ENCODE peak calls at places on chromosome 22, in six cellular contexts. One of them, this sample, is unnamed.

GRCh38 chr22:46549971-46550641 is 12.7 kb upstream of the CELSR1 start:
- DNase-seq in GM23338: no peak
- DNase-seq in Calu3: no peak
- DNase-seq in hippocampal formation: no peak
- DNase-seq in Caki2: no peak
- DNase-seq in posterior cingulate gyrus: no peak
- DNase-seq in this sample: no peak

GRCh38 chr22:49863936-49864335 is 10.3 kb downstream of the ZBED4 start:
- DNase-seq in Calu3: no peak
- DNase-seq in GM23338: no peak
- DNase-seq in hippocampal formation: no peak
- DNase-seq in posterior cingulate gyrus: no peak
- DNase-seq in Caki2: no peak
- DNase-seq in this sample: no peak

GRCh38 chr22:32333141-32333768 is 24.4 kb upstream of the RFPL3 start:
- DNase-seq in Calu3: no peak
- DNase-seq in hippocampal formation: no peak
- DNase-seq in posterior cingulate gyrus: no peak
- DNase-seq in Caki2: no peak
- DNase-seq in GM23338: no peak
- DNase-seq in this sample: no peak

GRCh38 chr22:46537221-46537945 is at the start of gene CELSR1:
- DNase-seq in hippocampal formation: no peak
- DNase-seq in posterior cingulate gyrus: no peak
- DNase-seq in GM23338: peak
- DNase-seq in Caki2: peak
- DNase-seq in Calu3: peak
- DNase-seq in this sample: no peak

GRCh38 chr22:26921726-26922125 is 264.3 kb downstream of the MIAT start:
- DNase-seq in hippocampal formation: no peak
- DNase-seq in GM23338: no peak
- DNase-seq in Caki2: no peak
- DNase-seq in Calu3: no peak
- DNase-seq in posterior cingulate gyrus: no peak
- DNase-seq in this sample: no peak

GRCh38 chr22:49763696-49764095 is 64.0 kb downstream of the BRD1 start:
- DNase-seq in Calu3: no peak
- DNase-seq in GM23338: no peak
- DNase-seq in posterior cingulate gyrus: no peak
- DNase-seq in hippocampal formation: no peak
- DNase-seq in Caki2: no peak
- DNase-seq in this sample: no peak

GRCh38 chr22:17576475-17576874 is 13.2 kb downstream of the SLC25A18 start:
- DNase-seq in Caki2: peak
- DNase-seq in GM23338: peak
- DNase-seq in hippocampal formation: no peak
- DNase-seq in Calu3: peak
- DNase-seq in posterior cingulate gyrus: no peak
- DNase-seq in this sample: no peak

GRCh38 chr22:44129614-44129976 is 51.1 kb upstream of the PARVG start:
- DNase-seq in posterior cingulate gyrus: no peak
- DNase-seq in Caki2: peak
- DNase-seq in hippocampal formation: peak
- DNase-seq in GM23338: no peak
- DNase-seq in Calu3: no peak
- DNase-seq in this sample: no peak

GRCh38 chr22:18091916-18092526 is 14.2 kb downstream of the PEX26 start:
- DNase-seq in Caki2: peak
- DNase-seq in hippocampal formation: no peak
- DNase-seq in GM23338: no peak
- DNase-seq in posterior cingulate gyrus: no peak
- DNase-seq in Calu3: peak
- DNase-seq in this sample: no peak

GRCh38 chr22:22884010-22884887 is 3.4 kb upstream of the IGLL5 start:
- DNase-seq in Caki2: peak
- DNase-seq in GM23338: peak
- DNase-seq in hippocampal formation: peak
- DNase-seq in Calu3: peak
- DNase-seq in posterior cingulate gyrus: no peak
- DNase-seq in this sample: peak